ENCODE peak calls at places on chromosomes 16 and 17, in four cellular contexts. F, B, O and K are unnamed samples.

GRCh38 chr17:5122586-5123342 is 6.9 kb downstream of the USP6 start:
- DNase-seq in F (no peak), B (no peak), O (no peak), K (no peak)

GRCh38 chr17:9364837-9365430 is 210.7 kb downstream of the STX8 start:
- DNase-seq in F (no peak), B (no peak), O (no peak), K (no peak)

GRCh38 chr17:79623786-79624657 is 13.2 kb upstream of the RBFOX3 start:
- DNase-seq in B (no peak), O (no peak), F (no peak), K (no peak)

GRCh38 chr17:9389116-9389515 is 186.5 kb downstream of the STX8 start:
- DNase-seq in B (no peak), O (no peak), F (peak; percentile 4), K (peak; percentile 67)

GRCh38 chr17:74049167-74049797 is 154.2 kb upstream of the RPL38 start:
- DNase-seq in F (no peak), B (no peak), O (no peak), K (no peak)

GRCh38 chr16:80065565-80065964 is 465.0 kb upstream of the MAF start:
- DNase-seq in B (no peak), F (no peak), O (no peak), K (no peak)

GRCh38 chr17:44278006-44278405 is 10.1 kb upstream of the SLC4A1 start:
- DNase-seq in O (no peak), F (no peak), B (no peak), K (no peak)

GRCh38 chr17:64343833-64344637 is 46.6 kb downstream of the PECAM1 start:
- DNase-seq in F (peak; percentile 74), B (no peak), O (no peak), K (peak; percentile 99)

GRCh38 chr16:54118846-54119245 is 167.7 kb downstream of the IRX3 start:
- DNase-seq in F (no peak), B (no peak), O (no peak), K (no peak)

GRCh38 chr16:6446370-6446769 is 886.3 kb upstream of the RBFOX1 start:
- DNase-seq in F (no peak), O (peak; percentile 7), B (no peak), K (no peak)

GRCh38 chr17:9880582-9880999 is 24.5 kb downstream of the RCVRN start:
- DNase-seq in O (no peak), F (no peak), B (no peak), K (no peak)

GRCh38 chr17:79696159-79696982 is 34.4 kb upstream of the ENPP7 start:
- DNase-seq in B (no peak), F (no peak), O (no peak), K (no peak)

GRCh38 chr17:12388206-12388605 is 277.5 kb upstream of the MYOCD start:
- DNase-seq in F (no peak), B (no peak), O (no peak), K (no peak)

GRCh38 chr17:2302740-2303277 is 776 bp downstream of the SMG6 start:
- DNase-seq in F (no peak), B (no peak), O (no peak), K (no peak)

GRCh38 chr17:30360396-30360795 is 18.3 kb upstream of the CPD start:
- DNase-seq in F (no peak), B (no peak), O (no peak), K (no peak)

GRCh38 chr17:30366536-30366935 is 12.2 kb upstream of the CPD start:
- DNase-seq in B (no peak), O (no peak), F (no peak), K (no peak)

GRCh38 chr17:30361766-30362279 is 16.9 kb upstream of the CPD start:
- DNase-seq in O (no peak), B (no peak), F (no peak), K (no peak)

GRCh38 chr17:30368896-30369720 is 9.6 kb upstream of the CPD start:
- DNase-seq in B (no peak), F (no peak), O (no peak), K (no peak)

DNA sequence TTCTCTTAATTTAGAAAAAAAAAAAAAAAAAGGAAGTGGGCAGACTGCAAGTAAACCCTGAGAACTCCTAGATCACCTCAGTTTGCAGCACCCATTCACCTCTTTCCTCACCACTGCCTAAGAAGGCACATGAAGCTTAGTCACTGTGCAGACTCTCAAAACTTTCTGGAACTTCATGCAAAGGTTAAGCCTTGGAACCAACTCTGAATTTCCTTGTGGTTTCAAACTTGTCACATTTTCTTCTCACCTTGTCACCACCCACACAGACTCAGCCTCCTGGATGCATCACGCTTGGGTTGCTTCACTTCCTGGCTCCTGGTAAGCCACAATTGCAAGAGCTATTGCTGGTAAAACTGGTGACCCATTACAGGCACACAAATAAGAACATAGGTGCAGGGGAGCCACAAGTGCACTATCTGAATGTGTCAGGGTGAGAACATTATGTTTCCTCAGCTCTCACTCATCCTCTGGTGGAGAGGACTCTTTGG is 15.0 kb upstream of the CPD start:
- DNase-seq in B (no peak), O (no peak), F (no peak), K (no peak)
- TF ChIP-seq JUN in B (no peak), O (no peak), F (no peak), K (no peak)

GRCh38 chr16:85644093-85644712 is 31.1 kb downstream of the GSE1 start:
- DNase-seq in O (no peak), F (no peak), B (no peak), K (no peak)
- H4K20me1 ChIP-seq in O (peaks cover 26% of the 10 kb centered on the region), F (peaks cover 89% of the 10 kb centered on the region), B (peaks cover 59% of the 10 kb centered on the region), K (no peaks in the 10 kb centered on the region)

GRCh38 chr16:86565644-86566511 is 751 bp upstream of the FOXC2 start:
- DNase-seq in O (no peak), B (no peak), F (no peak), K (peak; percentile 74)
- TF ChIP-seq EZH2 in O (peak; percentile 99), B (no peak), F (peak; percentile 91), K (no peak)

GRCh38 chr17:48483471-48484131 is 47.2 kb downstream of the HOXB1 start:
- DNase-seq in B (no peak), O (no peak), F (no peak), K (no peak)
- TF ChIP-seq JUN in B (peak; percentile 56), O (no peak), F (no peak), K (no peak)

DNA sequence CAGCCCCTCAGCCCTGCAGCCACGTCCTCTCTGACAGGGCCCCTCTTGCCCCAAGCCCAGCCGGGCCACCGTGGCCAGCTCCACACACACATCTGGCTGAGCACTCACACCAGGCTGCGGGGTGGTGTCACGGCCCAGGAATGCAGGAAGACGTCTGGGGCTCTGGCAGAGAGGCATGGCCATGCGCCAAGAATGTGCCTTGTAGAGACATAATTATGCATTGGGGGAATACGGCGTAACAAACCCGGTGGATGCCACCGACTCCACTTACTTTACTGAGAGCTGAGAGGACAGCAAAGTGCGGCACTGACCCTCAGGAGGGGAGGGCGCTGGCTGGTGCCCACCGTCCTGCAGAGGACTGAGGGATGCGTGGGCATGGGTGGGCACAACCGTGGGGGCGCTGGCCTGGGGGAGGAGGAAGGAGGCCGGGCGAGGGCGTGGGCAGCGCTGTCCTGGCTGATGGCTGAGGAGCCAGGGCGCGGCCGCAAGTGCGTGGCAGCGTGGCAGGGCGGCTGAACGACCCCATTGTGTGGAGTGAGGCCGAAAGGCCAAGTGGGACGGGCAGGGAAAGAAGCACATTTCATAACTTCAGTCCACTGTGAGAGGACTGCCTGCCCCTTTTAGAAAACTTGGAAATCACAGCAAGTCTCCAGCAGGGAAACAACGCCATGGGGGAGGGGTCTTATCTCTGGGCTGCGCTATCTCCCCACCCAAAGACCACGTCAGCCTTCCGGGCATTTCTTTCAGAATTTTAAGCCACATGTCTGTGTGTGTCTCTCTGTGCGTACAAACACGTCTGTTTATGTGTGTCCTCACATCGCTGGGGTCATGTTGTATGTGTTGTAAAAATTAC is 30.6 kb downstream of the METRNL start:
- DNase-seq in B (no peak), O (no peak), F (peak; percentile 79), K (peak; percentile 88)
- H4K20me1 ChIP-seq in B (peaks cover 4% of the 10 kb centered on the region), O (no peaks in the 10 kb centered on the region), F (no peaks in the 10 kb centered on the region), K (no peaks in the 10 kb centered on the region)

GRCh38 chr16:2966803-2967184 is 2.4 kb upstream of the PAQR4 start:
- DNase-seq in F (no peak), B (no peak), O (no peak), K (no peak)
- TF ChIP-seq EZH2 in F (no peak), B (no peak), O (no peak), K (peak; percentile 98)

GRCh38 chr17:77098884-77099545 is 41.8 kb upstream of the SEC14L1 start:
- DNase-seq in B (no peak), F (peak; percentile 57), O (no peak), K (no peak)
- TF ChIP-seq JUN in B (no peak), F (no peak), O (no peak), K (no peak)

GRCh38 chr17:17740627-17741237 is 59.5 kb downstream of the RAI1 start:
- DNase-seq in B (no peak), F (no peak), O (no peak), K (no peak)
- H4K20me1 ChIP-seq in B (no peaks in the 10 kb centered on the region), F (peaks cover 21% of the 10 kb centered on the region), O (no peaks in the 10 kb centered on the region), K (no peaks in the 10 kb centered on the region)

GRCh38 chr17:49973271-49973615 is 4.3 kb downstream of the DLX4 start:
- DNase-seq in B (no peak), F (no peak), O (no peak), K (no peak)

GRCh38 chr17:49971199-49971847 is 2.3 kb downstream of the DLX4 start:
- DNase-seq in F (no peak), B (no peak), O (no peak), K (no peak)

GRCh38 chr17:49970498-49970897 is 1.5 kb downstream of the DLX4 start:
- DNase-seq in F (no peak), O (no peak), B (no peak), K (no peak)

GRCh38 chr17:49971848-49972485 is 3.0 kb downstream of the DLX4 start:
- DNase-seq in O (no peak), F (no peak), B (peak; percentile 55), K (no peak)

DNA sequence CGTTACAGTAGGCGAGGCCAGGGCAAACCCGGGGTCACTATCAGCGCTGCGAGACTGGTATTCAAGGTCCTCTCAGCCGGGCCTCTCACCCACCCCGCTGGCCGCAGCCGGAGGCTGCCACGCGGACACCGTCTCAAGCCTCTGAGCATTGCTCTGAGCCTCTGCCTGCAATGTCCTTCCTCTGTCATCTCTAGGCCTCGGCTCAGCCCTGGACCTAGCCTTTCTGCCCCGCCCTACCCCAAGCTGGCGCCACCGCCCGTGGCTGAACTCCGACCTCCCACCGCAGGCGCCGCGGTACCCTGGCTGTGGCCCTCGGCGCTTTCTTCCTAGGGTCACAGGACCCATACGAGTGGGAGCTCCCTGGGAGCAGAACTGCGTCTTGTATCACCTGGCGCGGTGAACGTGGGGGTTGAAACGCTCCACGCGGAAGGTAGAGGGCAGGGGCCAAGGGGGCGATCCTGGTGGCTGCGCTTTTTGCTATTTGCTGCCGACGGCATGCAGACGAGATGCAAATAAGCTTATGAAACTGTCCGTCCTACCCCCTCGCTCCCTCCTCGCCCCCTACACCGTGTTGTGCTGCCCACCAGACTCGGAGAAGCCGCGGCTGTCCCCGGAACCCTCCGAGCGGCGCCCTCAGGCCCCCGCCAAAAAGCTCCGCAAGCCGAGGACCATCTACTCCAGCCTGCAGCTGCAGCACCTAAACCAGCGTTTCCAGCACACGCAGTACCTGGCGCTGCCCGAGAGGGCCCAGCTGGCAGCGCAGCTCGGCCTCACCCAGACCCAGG is 3.7 kb downstream of the DLX4 start:
- DNase-seq in O (no peak), F (no peak), B (no peak), K (no peak)
- TF ChIP-seq EZH2 in O (peak; percentile 97), F (peak; percentile 57), B (no peak), K (peak; percentile 99)

GRCh38 chr17:59632398-59632797 is 12.7 kb downstream of the CLTC start:
- DNase-seq in B (no peak), F (no peak), O (no peak), K (no peak)
- TF ChIP-seq JUN in B (no peak), F (no peak), O (no peak), K (no peak)